ENCODE peak calls at places on chromosomes 6 and 20, in six cellular contexts. One of them, this sample, is unnamed.

GRCh38 chr20:25606094-25606640 is 17.6 kb downstream of the NANP start:
- DNase-seq in transverse colon: no peak
- DNase-seq in endothelial cell of umbilical vein: no peak
- DNase-seq in iPS DF 6.9: no peak
- DNase-seq in IMR-90: no peak
- DNase-seq in cardiac muscle cell: no peak
- DNase-seq in this sample: no peak

GRCh38 chr6:119333707-119334295 is 15.8 kb downstream of the MAN1A1 start:
- DNase-seq in iPS DF 6.9: no peak
- DNase-seq in IMR-90: no peak
- DNase-seq in cardiac muscle cell: no peak
- DNase-seq in transverse colon: no peak
- DNase-seq in endothelial cell of umbilical vein: no peak
- DNase-seq in this sample: no peak

GRCh38 chr6:26295691-26296555 is 69.1 kb upstream of the BTN3A2 start:
- DNase-seq in endothelial cell of umbilical vein: peak; percentile 72
- DNase-seq in IMR-90: peak; percentile 92
- DNase-seq in iPS DF 6.9: no peak
- DNase-seq in cardiac muscle cell: peak; percentile 70
- DNase-seq in transverse colon: peak; percentile 27
- DNase-seq in this sample: peak; percentile 72

GRCh38 chr6:22664968-22665367 is 95.6 kb downstream of the HDGFL1 start:
- DNase-seq in transverse colon: no peak
- DNase-seq in endothelial cell of umbilical vein: no peak
- DNase-seq in IMR-90: no peak
- DNase-seq in cardiac muscle cell: no peak
- DNase-seq in iPS DF 6.9: no peak
- DNase-seq in this sample: no peak

GRCh38 chr6:54427396-54427910 is 119.2 kb downstream of the TINAG start:
- DNase-seq in IMR-90: peak; percentile 19
- DNase-seq in transverse colon: no peak
- DNase-seq in iPS DF 6.9: no peak
- DNase-seq in endothelial cell of umbilical vein: no peak
- DNase-seq in cardiac muscle cell: no peak
- DNase-seq in this sample: peak; percentile 31

GRCh38 chr20:2866236-2866635 is 7.0 kb upstream of the PTPRA start:
- DNase-seq in IMR-90: no peak
- DNase-seq in transverse colon: no peak
- DNase-seq in cardiac muscle cell: no peak
- DNase-seq in endothelial cell of umbilical vein: no peak
- DNase-seq in iPS DF 6.9: no peak
- DNase-seq in this sample: no peak

GRCh38 chr6:84078335-84078734 is 44.8 kb downstream of the MRAP2 start:
- DNase-seq in iPS DF 6.9: no peak
- DNase-seq in IMR-90: no peak
- DNase-seq in endothelial cell of umbilical vein: no peak
- DNase-seq in cardiac muscle cell: no peak
- DNase-seq in transverse colon: no peak
- DNase-seq in this sample: no peak

GRCh38 chr6:157317129-157317814 is 6.0 kb downstream of the TMEM242 start:
- DNase-seq in cardiac muscle cell: peak; percentile 89
- DNase-seq in endothelial cell of umbilical vein: peak; percentile 98
- DNase-seq in IMR-90: peak; percentile 92
- DNase-seq in iPS DF 6.9: no peak
- DNase-seq in transverse colon: peak; percentile 72
- DNase-seq in this sample: peak; percentile 84

GRCh38 chr6:149032318-149032598 is 285.3 kb upstream of the TAB2 start:
- DNase-seq in endothelial cell of umbilical vein: no peak
- DNase-seq in IMR-90: no peak
- DNase-seq in transverse colon: no peak
- DNase-seq in cardiac muscle cell: no peak
- DNase-seq in iPS DF 6.9: no peak
- DNase-seq in this sample: no peak
- H3K4me1 ChIP-seq in endothelial cell of umbilical vein: no peaks in the 10 kb centered on the region
- H3K4me1 ChIP-seq in IMR-90: peaks cover 25% of the 10 kb centered on the region
- H3K4me1 ChIP-seq in transverse colon: peaks cover 10% of the 10 kb centered on the region
- H3K4me1 ChIP-seq in cardiac muscle cell: peaks cover 4% of the 10 kb centered on the region
- H3K4me1 ChIP-seq in iPS DF 6.9: peaks cover 1% of the 10 kb centered on the region
- H3K4me1 ChIP-seq in this sample: peaks cover 51% of the 10 kb centered on the region

GRCh38 chr6:14153228-14153627 is 35.7 kb downstream of the CD83 start:
- DNase-seq in IMR-90: no peak
- DNase-seq in transverse colon: no peak
- DNase-seq in cardiac muscle cell: no peak
- DNase-seq in endothelial cell of umbilical vein: no peak
- DNase-seq in iPS DF 6.9: no peak
- DNase-seq in this sample: no peak

GRCh38 chr6:14159090-14159489 is 41.5 kb downstream of the CD83 start:
- DNase-seq in transverse colon: no peak
- DNase-seq in IMR-90: no peak
- DNase-seq in endothelial cell of umbilical vein: no peak
- DNase-seq in cardiac muscle cell: no peak
- DNase-seq in iPS DF 6.9: no peak
- DNase-seq in this sample: no peak
- H3K4me3 ChIP-seq in transverse colon: no peak overlapping the region
- H3K4me3 ChIP-seq in IMR-90: no peak overlapping the region
- H3K4me3 ChIP-seq in endothelial cell of umbilical vein: no peak overlapping the region
- H3K4me3 ChIP-seq in cardiac muscle cell: no peak overlapping the region
- H3K4me3 ChIP-seq in iPS DF 6.9: no peak overlapping the region
- H3K4me3 ChIP-seq in this sample: no peak overlapping the region

GRCh38 chr6:90216081-90216977 is 80.3 kb downstream of the BACH2 start:
- DNase-seq in IMR-90: peak; percentile 35
- DNase-seq in iPS DF 6.9: no peak
- DNase-seq in transverse colon: peak; percentile 20
- DNase-seq in endothelial cell of umbilical vein: peak; percentile 60
- DNase-seq in cardiac muscle cell: no peak
- DNase-seq in this sample: no peak
- H3K4me1 ChIP-seq in IMR-90: peaks cover 19% of the 10 kb centered on the region
- H3K4me1 ChIP-seq in iPS DF 6.9: peaks cover 9% of the 10 kb centered on the region
- H3K4me1 ChIP-seq in transverse colon: peaks cover 21% of the 10 kb centered on the region
- H3K4me1 ChIP-seq in endothelial cell of umbilical vein: peaks cover 48% of the 10 kb centered on the region
- H3K4me1 ChIP-seq in cardiac muscle cell: peaks cover 54% of the 10 kb centered on the region
- H3K4me1 ChIP-seq in this sample: peaks cover 27% of the 10 kb centered on the region

DNA sequence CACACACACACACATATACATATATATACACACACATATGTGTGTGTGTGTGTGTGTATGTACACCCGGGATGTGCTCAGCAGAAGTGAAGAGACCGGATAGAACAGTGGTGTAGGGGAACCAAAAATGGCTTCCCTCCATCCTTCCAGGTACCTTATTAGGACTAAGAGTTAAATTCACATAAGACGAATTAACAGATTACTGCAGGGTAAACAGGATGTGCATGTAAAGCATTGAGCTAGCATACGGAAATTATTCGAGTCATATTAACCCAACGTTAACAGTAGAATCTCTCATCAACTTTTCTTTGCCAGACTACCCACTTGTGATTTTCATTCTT is 658 bp downstream of the CSTF1 start:
- DNase-seq in iPS DF 6.9: no peak
- DNase-seq in cardiac muscle cell: no peak
- DNase-seq in transverse colon: no peak
- DNase-seq in IMR-90: no peak
- DNase-seq in endothelial cell of umbilical vein: peak; percentile 24
- DNase-seq in this sample: peak; percentile 17
- H3K4me3 ChIP-seq in iPS DF 6.9: peak overlapping the region; percentile 86
- H3K4me3 ChIP-seq in cardiac muscle cell: peak overlapping the region; percentile 62
- H3K4me3 ChIP-seq in transverse colon: peak overlapping the region; percentile 69
- H3K4me3 ChIP-seq in IMR-90: peak overlapping the region; percentile 67
- H3K4me3 ChIP-seq in endothelial cell of umbilical vein: peak overlapping the region; percentile 52
- H3K4me3 ChIP-seq in this sample: peak overlapping the region; percentile 92

DNA sequence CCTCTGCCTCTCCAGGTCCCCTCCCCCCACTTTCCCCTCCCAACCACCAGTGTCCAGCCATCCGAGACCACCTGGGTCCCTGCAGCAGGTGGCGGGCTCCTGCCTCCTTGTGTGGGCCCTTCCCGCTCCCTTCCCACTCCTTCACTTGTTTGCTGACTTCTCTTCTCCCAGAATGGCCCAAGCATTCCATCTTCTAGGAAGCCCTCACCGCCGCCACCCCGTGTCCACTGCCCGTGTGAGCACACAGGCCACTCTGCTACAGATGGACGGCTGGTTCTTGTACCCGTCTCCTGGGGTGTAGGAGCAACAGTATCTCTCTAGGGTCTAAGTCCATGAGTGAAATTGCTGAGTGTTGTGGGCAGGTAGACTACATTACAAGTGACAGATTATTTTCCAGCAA is 15.0 kb downstream of the BPHL start:
- DNase-seq in endothelial cell of umbilical vein: no peak
- DNase-seq in cardiac muscle cell: no peak
- DNase-seq in transverse colon: no peak
- DNase-seq in IMR-90: no peak
- DNase-seq in iPS DF 6.9: no peak
- DNase-seq in this sample: no peak
- H3K4me1 ChIP-seq in endothelial cell of umbilical vein: peaks cover 8% of the 10 kb centered on the region
- H3K4me1 ChIP-seq in cardiac muscle cell: no peaks in the 10 kb centered on the region
- H3K4me1 ChIP-seq in transverse colon: peaks cover 9% of the 10 kb centered on the region
- H3K4me1 ChIP-seq in IMR-90: peaks cover 7% of the 10 kb centered on the region
- H3K4me1 ChIP-seq in iPS DF 6.9: peaks cover 2% of the 10 kb centered on the region
- H3K4me1 ChIP-seq in this sample: peaks cover 8% of the 10 kb centered on the region

GRCh38 chr20:17650301-17650761 is 31.7 kb downstream of the RRBP1 start:
- DNase-seq in cardiac muscle cell: no peak
- DNase-seq in endothelial cell of umbilical vein: peak; percentile 28
- DNase-seq in transverse colon: no peak
- DNase-seq in IMR-90: no peak
- DNase-seq in iPS DF 6.9: no peak
- DNase-seq in this sample: peak; percentile 28
- H3K4me3 ChIP-seq in cardiac muscle cell: no peak overlapping the region
- H3K4me3 ChIP-seq in endothelial cell of umbilical vein: no peak overlapping the region
- H3K4me3 ChIP-seq in transverse colon: no peak overlapping the region
- H3K4me3 ChIP-seq in IMR-90: no peak overlapping the region
- H3K4me3 ChIP-seq in iPS DF 6.9: no peak overlapping the region
- H3K4me3 ChIP-seq in this sample: peak overlapping the region; percentile 53

This sample was measured in adipocyte.